ENCODE peak calls at places on chromosomes 7 and 10, in seven cellular contexts. K is fibroblast of the aortic adventitia, L is HFF-Myc, U is HCT116, G is fibroblast of pulmonary artery, E is cardiac fibroblast, B is sigmoid colon. Z is an unnamed sample.

GRCh38 chr10:128009357-128009756 is 102.5 kb downstream of the PTPRE start:
- DNase-seq in K (no peak), L (no peak), U (no peak), G (no peak), E (no peak), B (peak; percentile 55), Z (no peak)

GRCh38 chr7:4714161-4714700 is 32.1 kb downstream of the FOXK1 start:
- DNase-seq in K (no peak), L (no peak), U (no peak), G (no peak), E (no peak), B (no peak), Z (no peak)

GRCh38 chr10:102121739-102122372 is 1.7 kb upstream of the LDB1 start:
- DNase-seq in K (peak; percentile 47), L (no peak), U (no peak), G (peak; percentile 48), E (no peak), B (peak; percentile 85), Z (no peak)

GRCh38 chr10:89047397-89047796 is 56.8 kb downstream of the FAS start:
- DNase-seq in K (peak; percentile 54), L (no peak), U (no peak), G (peak; percentile 50), E (peak; percentile 38), B (no peak), Z (no peak)

GRCh38 chr7:76397409-76398183 is 11.9 kb downstream of the SSC4D start:
- DNase-seq in K (peak; percentile 47), L (no peak), U (no peak), G (peak; percentile 71), E (peak; percentile 59), B (peak; percentile 89), Z (peak; percentile 89)

GRCh38 chr7:8232999-8233847 is 28.7 kb downstream of the ICA1 start:
- DNase-seq in K (peak; percentile 15), L (no peak), U (no peak), G (no peak), E (no peak), B (no peak), Z (no peak)

GRCh38 chr7:157122800-157123495 is 15.8 kb upstream of the UBE3C start:
- DNase-seq in K (no peak), L (no peak), U (no peak), G (no peak), E (no peak), B (no peak), Z (no peak)

GRCh38 chr10:103476046-103476768 is 2.8 kb downstream of the CALHM3 start:
- DNase-seq in K (no peak), L (no peak), U (no peak), G (peak; percentile 22), E (no peak), B (no peak), Z (peak; percentile 53)

GRCh38 chr10:99620713-99621453 is 644 bp upstream of the SLC25A28 start:
- DNase-seq in K (peak; percentile 95), L (peak; percentile 81), U (peak; percentile 89), G (peak; percentile 97), E (peak; percentile 97), B (peak; percentile 98), Z (peak; percentile 95)

GRCh38 chr10:77157248-77158019 is 480.2 kb downstream of the KCNMA1 start:
- DNase-seq in K (peak; percentile 80), L (no peak), U (no peak), G (peak; percentile 51), E (no peak), B (no peak), Z (no peak)

GRCh38 chr10:871951-872403 is 59.5 kb downstream of the LARP4B start:
- DNase-seq in K (no peak), L (no peak), U (no peak), G (no peak), E (no peak), B (no peak), Z (no peak)

GRCh38 chr7:146138926-146139325 is 22.3 kb downstream of the CNTNAP2 start:
- DNase-seq in K (no peak), L (no peak), U (no peak), G (no peak), E (no peak), B (no peak), Z (no peak)

GRCh38 chr10:78121801-78122200 is 88.1 kb downstream of the RPS24 start:
- DNase-seq in K (no peak), L (no peak), U (no peak), G (no peak), E (no peak), B (no peak), Z (no peak)

GRCh38 chr10:122462533-122463465 is 1.4 kb downstream of the HTRA1 start:
- DNase-seq in K (peak; percentile 77), L (no peak), U (no peak), G (peak; percentile 41), E (peak; percentile 62), B (peak; percentile 88), Z (no peak)

GRCh38 chr10:78261291-78261690 is 227.6 kb downstream of the RPS24 start:
- DNase-seq in K (no peak), L (no peak), U (no peak), G (no peak), E (no peak), B (no peak), Z (no peak)

GRCh38 chr10:86900955-86901354 is 56.5 kb downstream of the MMRN2 start:
- DNase-seq in K (peak; percentile 90), L (no peak), U (no peak), G (peak; percentile 94), E (peak; percentile 60), B (peak; percentile 92), Z (no peak)

GRCh38 chr7:87370660-87371180 is 25.3 kb downstream of the CROT start:
- DNase-seq in K (peak; percentile 62), L (peak; percentile 14), U (no peak), G (peak; percentile 77), E (peak; percentile 52), B (no peak), Z (no peak)

GRCh38 chr7:27106181-27106905 is 3.9 kb upstream of the HOXA2 start:
- DNase-seq in K (peak; percentile 62), L (no peak), U (no peak), G (no peak), E (no peak), B (peak; percentile 74), Z (no peak)

GRCh38 chr7:139232377-139232717 is 1.3 kb downstream of the UBN2 start:
- DNase-seq in K (no peak), L (no peak), U (no peak), G (no peak), E (peak; percentile 53), B (no peak), Z (peak; percentile 45)

GRCh38 chr7:1360521-1360971 is 98.7 kb downstream of the MICALL2 start:
- DNase-seq in K (no peak), L (no peak), U (no peak), G (no peak), E (no peak), B (peak; percentile 30), Z (no peak)

GRCh38 chr10:8130973-8131911 is 76.8 kb downstream of the GATA3 start:
- DNase-seq in K (peak; percentile 9), L (no peak), U (peak; percentile 37), G (peak; percentile 51), E (peak; percentile 56), B (no peak), Z (peak; percentile 64)

DNA sequence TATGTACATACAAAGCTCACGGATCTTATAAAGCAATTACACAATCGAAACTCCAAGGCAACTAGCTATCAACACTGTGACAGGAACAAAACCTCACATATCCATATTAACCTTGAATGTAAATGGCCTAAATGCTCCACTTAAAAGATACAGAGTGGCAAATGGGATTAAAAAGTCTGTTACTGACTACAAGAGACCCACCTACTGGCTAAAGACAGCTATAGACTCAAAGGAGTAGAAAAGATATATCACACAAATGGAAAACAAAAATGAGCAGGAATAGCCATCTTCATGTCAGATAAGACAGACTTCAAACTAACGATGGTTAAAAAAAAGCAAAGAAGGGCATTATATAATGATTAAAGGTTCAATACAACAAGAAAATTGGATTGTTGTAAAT is 246.7 kb downstream of the ADRA2A start:
- DNase-seq in K (no peak), L (no peak), U (peak; percentile 4), G (no peak), E (peak; percentile 9), B (no peak), Z (no peak)
- TF ChIP-seq CTCF in K (no peak), L (no peak), U (peak; percentile 15), G (no peak), E (no peak), B (no peak), Z (no peak)

GRCh38 chr10:131900350-131901152 is at the start of gene PPP2R2D:
- DNase-seq in K (peak; percentile 85), L (peak; percentile 48), U (peak; percentile 70), G (peak; percentile 89), E (peak; percentile 90), B (peak; percentile 97), Z (peak; percentile 95)

GRCh38 chr10:131901181-131901829 is 497 bp downstream of the PPP2R2D start:
- DNase-seq in K (peak; percentile 19), L (no peak), U (no peak), G (peak; percentile 18), E (peak; percentile 37), B (peak; percentile 71), Z (peak; percentile 58)

GRCh38 chr10:131899116-131899690 is 1.6 kb upstream of the PPP2R2D start:
- DNase-seq in K (no peak), L (no peak), U (no peak), G (no peak), E (no peak), B (no peak), Z (no peak)

GRCh38 chr10:131898713-131899112 is 2.1 kb upstream of the PPP2R2D start:
- DNase-seq in K (no peak), L (no peak), U (no peak), G (no peak), E (no peak), B (no peak), Z (no peak)

GRCh38 chr10:131899695-131900349 is 986 bp upstream of the PPP2R2D start:
- DNase-seq in K (no peak), L (no peak), U (no peak), G (no peak), E (no peak), B (peak; percentile 35), Z (peak; percentile 29)
- TF ChIP-seq CTCF in K (peak; percentile 17), L (no peak), U (peak; percentile 14), G (no peak), E (no peak), B (no peak), Z (peak; percentile 11)

GRCh38 chr10:19683965-19684364 is 132.3 kb upstream of the PLXDC2 start:
- DNase-seq in K (peak; percentile 13), L (no peak), U (no peak), G (peak; percentile 11), E (peak; percentile 36), B (no peak), Z (no peak)
- TF ChIP-seq CTCF in K (no peak), L (no peak), U (no peak), G (peak; percentile 12), E (peak; percentile 24), B (no peak), Z (no peak)

GRCh38 chr10:49382826-49383225 is 13.1 kb downstream of the DRGX start:
- DNase-seq in K (no peak), L (no peak), U (no peak), G (no peak), E (no peak), B (no peak), Z (no peak)

GRCh38 chr10:49381111-49381900 is 14.6 kb downstream of the DRGX start:
- DNase-seq in K (no peak), L (no peak), U (no peak), G (no peak), E (no peak), B (no peak), Z (no peak)

GRCh38 chr10:49382226-49382625 is 13.7 kb downstream of the DRGX start:
- DNase-seq in K (no peak), L (no peak), U (no peak), G (no peak), E (no peak), B (no peak), Z (no peak)

GRCh38 chr10:49377256-49377655 is 18.6 kb downstream of the DRGX start:
- DNase-seq in K (no peak), L (no peak), U (no peak), G (no peak), E (no peak), B (no peak), Z (no peak)

GRCh38 chr10:49379596-49380410 is 16.1 kb downstream of the DRGX start:
- DNase-seq in K (no peak), L (no peak), U (peak; percentile 16), G (no peak), E (peak; percentile 7), B (no peak), Z (no peak)
- TF ChIP-seq CTCF in K (no peak), L (peak; percentile 12), U (peak; percentile 70), G (peak; percentile 21), E (peak; percentile 40), B (no peak), Z (no peak)

Z was measured in activated CD8-positive, alpha-beta T cell treated with anti-CD3 and anti-CD28 coated beads for 36 hours.